ENCODE peak calls at places on chromosomes 1 and 21, in seven cellular contexts. X, G, R, Q, M, H and O are unnamed samples.

GRCh38 chr21:38953516-38953915 is 147.8 kb downstream of the ETS2 start:
- DNase-seq in R (no peak), M (no peak), G (no peak), X (no peak), Q (no peak), H (no peak), O (no peak)

GRCh38 chr1:180230416-180230790 is 339 bp downstream of the LHX4 start:
- DNase-seq in R (no peak), G (no peak), M (no peak), H (no peak), Q (no peak), X (no peak), O (no peak)

GRCh38 chr1:71565267-71565666 is 484.4 kb upstream of the ZRANB2 start:
- DNase-seq in R (no peak), X (no peak), M (no peak), G (no peak), H (no peak), Q (no peak), O (no peak)

GRCh38 chr1:23444104-23444533 is 19.6 kb upstream of the TCEA3 start:
- DNase-seq in R (no peak), Q (no peak), M (no peak), G (no peak), X (no peak), H (no peak), O (no peak)

GRCh38 chr1:76209648-76210047 is 135.1 kb downstream of the ST6GALNAC3 start:
- DNase-seq in Q (no peak), R (no peak), H (no peak), G (no peak), M (no peak), X (no peak), O (no peak)

GRCh38 chr1:78419309-78419708 is 71.5 kb upstream of the PTGFR start:
- DNase-seq in R (no peak), H (no peak), G (no peak), Q (no peak), X (no peak), M (no peak), O (no peak)

GRCh38 chr21:38057626-38058025 is 141.4 kb upstream of the KCNJ6 start:
- DNase-seq in R (no peak), Q (no peak), H (no peak), M (no peak), G (no peak), X (no peak), O (no peak)

GRCh38 chr1:243926803-243927245 is 76.8 kb upstream of the AKT3 start:
- DNase-seq in M (no peak), X (no peak), Q (no peak), G (no peak), R (peak; percentile 93), H (no peak), O (no peak)

GRCh38 chr1:66074147-66074546 is 281.5 kb downstream of the PDE4B start:
- DNase-seq in Q (no peak), H (no peak), M (no peak), G (no peak), R (no peak), X (no peak), O (no peak)

GRCh38 chr1:11417162-11417561 is 61.8 kb upstream of the DISP3 start:
- DNase-seq in Q (no peak), M (no peak), H (no peak), R (peak; percentile 36), X (no peak), G (no peak), O (no peak)

GRCh38 chr1:226131639-226132038 is 54.9 kb downstream of the ACBD3 start:
- DNase-seq in X (no peak), H (no peak), Q (no peak), M (peak; percentile 37), G (peak; percentile 21), R (no peak), O (no peak)

GRCh38 chr1:155890251-155890650 is 20.9 kb downstream of the RIT1 start:
- DNase-seq in G (no peak), M (no peak), R (no peak), Q (no peak), H (no peak), X (no peak), O (no peak)

GRCh38 chr1:10057305-10057704 is 24.5 kb downstream of the UBE4B start:
- DNase-seq in R (no peak), Q (no peak), G (no peak), X (no peak), H (no peak), M (no peak), O (peak; percentile 3)